ENCODE peak calls at places on chromosomes 16 and 17, in eight cellular contexts. P is GM10248; D is ascending aorta; W is cardiac muscle cell; X is stimulated activated CD4-positive, alpha-beta T cell treated with anti-CD3 and anti-CD28 coated beads, Interleukin-15, amount 100 ng/mL, for 24 hours; A is sigmoid colon; K is heart left ventricle; M is mesendoderm. V is an unnamed sample.

GRCh38 chr17:58330997-58331814 is 2.6 kb upstream of the TSPOAP1 start:
- DNase-seq in M (no peak), W (no peak), K (no peak), A (no peak), X (peak; percentile 84), D (no peak), P (no peak), V (no peak)

GRCh38 chr17:43983515-43984411 is 20.7 kb upstream of the NAGS start:
- DNase-seq in K (peak; percentile 21), D (no peak), W (no peak), A (peak; percentile 68), X (peak; percentile 25), P (no peak), M (peak; percentile 48), V (no peak)

GRCh38 chr16:83653785-83654184 is 154.0 kb upstream of the HSBP1 start:
- DNase-seq in D (no peak), K (no peak), P (no peak), A (no peak), X (no peak), W (peak; percentile 59), M (no peak), V (no peak)

GRCh38 chr17:74754832-74755231 is 6.4 kb downstream of the NHERF1 start:
- DNase-seq in M (no peak), W (no peak), P (no peak), A (no peak), D (no peak), K (no peak), X (no peak), V (no peak)

GRCh38 chr16:4687416-4687815 is 5.9 kb upstream of the NUDT16L1 start:
- DNase-seq in A (no peak), W (no peak), M (no peak), D (no peak), P (no peak), K (no peak), X (no peak), V (no peak)

GRCh38 chr17:1545618-1546017 is 17.0 kb downstream of the PITPNA start:
- DNase-seq in W (no peak), K (no peak), M (no peak), A (no peak), X (no peak), D (no peak), P (no peak), V (no peak)

GRCh38 chr16:733382-734207 is 6.7 kb downstream of the HAGHL start:
- DNase-seq in X (peak; percentile 56), D (no peak), P (no peak), K (no peak), A (peak; percentile 61), M (peak; percentile 34), W (no peak), V (no peak)

GRCh38 chr16:85612191-85612800 is 826 bp upstream of the GSE1 start:
- DNase-seq in D (peak; percentile 37), M (no peak), A (peak; percentile 89), X (peak; percentile 46), P (peak; percentile 68), K (peak; percentile 79), W (peak; percentile 85), V (peak; percentile 82)

GRCh38 chr16:80319181-80319580 is 221.6 kb upstream of the DYNLRB2 start:
- DNase-seq in D (no peak), K (no peak), A (no peak), P (no peak), X (no peak), M (peak; percentile 61), W (no peak), V (no peak)

GRCh38 chr17:61466246-61466645 is 14.0 kb downstream of the TBX4 start:
- DNase-seq in P (no peak), X (no peak), M (no peak), A (peak; percentile 5), D (no peak), K (no peak), W (no peak), V (no peak)

GRCh38 chr17:30226878-30227277 is 8.6 kb downstream of the SLC6A4 start:
- DNase-seq in W (no peak), A (no peak), P (no peak), K (no peak), X (no peak), M (no peak), D (no peak), V (no peak)

GRCh38 chr16:1745900-1746692 is 25.2 kb downstream of the NME3 start:
- DNase-seq in M (peak; percentile 60), D (no peak), K (no peak), X (no peak), A (no peak), P (no peak), W (peak; percentile 81), V (no peak)

GRCh38 chr16:85037050-85037410 is 9.4 kb downstream of the KIAA0513 start:
- DNase-seq in K (no peak), A (peak; percentile 92), X (peak; percentile 29), M (no peak), W (peak; percentile 67), D (no peak), P (no peak), V (no peak)

GRCh38 chr16:35908152-35908551 is 2448.7 kb downstream of the TP53TG3F start:
- DNase-seq in A (no peak), D (no peak), M (no peak), K (no peak), W (no peak), X (no peak), P (no peak), V (no peak)

GRCh38 chr16:22671301-22672076 is 142.5 kb upstream of the HS3ST2 start:
- DNase-seq in M (peak; percentile 19), X (no peak), K (peak; percentile 12), W (peak; percentile 16), D (no peak), P (no peak), A (peak; percentile 54), V (no peak)

GRCh38 chr16:2518823-2519710 is 1.1 kb upstream of the AMDHD2 start:
- DNase-seq in K (no peak), M (no peak), P (no peak), W (no peak), X (no peak), D (no peak), A (peak; percentile 79), V (no peak)

GRCh38 chr16:24721830-24722238 is 7.6 kb upstream of the TNRC6A start:
- DNase-seq in P (no peak), D (no peak), M (no peak), W (no peak), A (no peak), K (no peak), X (peak; percentile 74), V (no peak)

GRCh38 chr17:19768046-19768782 is 20.1 kb upstream of the ALDH3A1 start:
- DNase-seq in A (no peak), K (no peak), W (no peak), D (no peak), M (no peak), X (no peak), P (peak; percentile 47), V (peak; percentile 45)

GRCh38 chr17:73765824-73766563 is 121.7 kb upstream of the SDK2 start:
- DNase-seq in W (no peak), P (no peak), D (no peak), X (no peak), M (peak; percentile 39), K (no peak), A (no peak), V (no peak)

GRCh38 chr16:82133798-82134197 is 36.2 kb downstream of the MPHOSPH6 start:
- DNase-seq in P (no peak), A (no peak), X (peak; percentile 10), M (no peak), W (no peak), K (no peak), D (no peak), V (no peak)

GRCh38 chr16:71303938-71304337 is 14.7 kb upstream of the CMTR2 start:
- DNase-seq in D (no peak), M (no peak), A (no peak), K (no peak), X (no peak), W (peak; percentile 2), P (no peak), V (no peak)

GRCh38 chr16:57987441-57988177 is 12.9 kb downstream of the ZNF319 start:
- DNase-seq in D (no peak), X (no peak), P (no peak), W (no peak), M (no peak), K (no peak), A (no peak), V (no peak)

GRCh38 chr17:67171560-67171959 is 73.4 kb downstream of the HELZ start:
- DNase-seq in M (no peak), P (peak; percentile 60), A (no peak), D (no peak), K (no peak), W (no peak), X (no peak), V (peak; percentile 62)

GRCh38 chr16:85805442-85806045 is 6.0 kb downstream of the COX4I1 start:
- DNase-seq in D (no peak), P (no peak), X (no peak), M (no peak), W (no peak), A (no peak), K (no peak), V (no peak)

GRCh38 chr16:82672676-82673075 is 45.9 kb downstream of the CDH13 start:
- DNase-seq in W (no peak), P (no peak), X (no peak), A (no peak), K (no peak), D (no peak), M (no peak), V (no peak)

GRCh38 chr16:17367932-17368331 is 102.8 kb downstream of the XYLT1 start:
- DNase-seq in D (no peak), A (peak; percentile 78), K (no peak), P (no peak), W (peak; percentile 72), M (peak; percentile 96), X (peak; percentile 30), V (no peak)

GRCh38 chr16:1206786-1207185 is 18.3 kb downstream of the TPSG1 start:
- DNase-seq in A (no peak), D (no peak), M (no peak), X (no peak), K (no peak), W (no peak), P (no peak), V (no peak)

GRCh38 chr17:73309727-73310555 is 1.9 kb downstream of the CDC42EP4 start:
- DNase-seq in M (no peak), D (no peak), P (no peak), W (no peak), A (no peak), X (no peak), K (no peak), V (no peak)

GRCh38 chr17:42529054-42529453 is 7.0 kb upstream of the NAGLU start:
- DNase-seq in W (no peak), A (no peak), X (no peak), K (no peak), D (no peak), M (peak; percentile 58), P (no peak), V (no peak)